ENCODE peak calls at places on chromosomes 12 and 14, in nine cellular contexts. T is PC-9, I is GM23248, A is hepatocyte, Q is OCI-LY7, C is PC-3, N is GM23338, G is HCT116, L is SK-N-SH. W is an unnamed sample.

GRCh38 chr12:45789025-45789424 is 59.5 kb downstream of the ARID2 start:
- DNase-seq in G (no peak), L (peak; percentile 6), C (no peak), Q (peak; percentile 10), A (peak; percentile 16), T (no peak), I (peak; percentile 91), N (no peak), W (peak; percentile 74)

GRCh38 chr14:19917243-19917642 is 3.2 kb upstream of the OR4K5 start:
- DNase-seq in Q (no peak), T (no peak), G (no peak), A (no peak), N (no peak), L (no peak), I (no peak), C (no peak), W (no peak)

GRCh38 chr14:101715209-101716076 is 46.1 kb upstream of the PPP2R5C start:
- DNase-seq in G (no peak), I (no peak), T (no peak), L (no peak), C (no peak), N (no peak), Q (no peak), A (no peak), W (no peak)

GRCh38 chr12:3313655-3314305 is 177.2 kb upstream of the PRMT8 start:
- DNase-seq in C (peak; percentile 52), G (no peak), T (peak; percentile 19), N (peak; percentile 63), Q (peak; percentile 40), L (peak; percentile 64), I (peak; percentile 59), A (no peak), W (peak; percentile 74)

GRCh38 chr14:24436355-24437019 is 6.1 kb downstream of the SDR39U1 start:
- DNase-seq in N (peak; percentile 77), T (peak; percentile 36), G (peak; percentile 50), A (peak; percentile 74), Q (peak; percentile 76), I (peak; percentile 90), L (peak; percentile 83), C (peak; percentile 87), W (peak; percentile 89)

GRCh38 chr12:123723011-123723410 is 10.9 kb downstream of the ATP6V0A2 start:
- DNase-seq in N (no peak), A (no peak), T (no peak), L (no peak), I (no peak), G (no peak), C (no peak), Q (no peak), W (no peak)

GRCh38 chr12:76026643-76027063 is 4.9 kb downstream of the PHLDA1 start:
- DNase-seq in G (no peak), T (no peak), Q (no peak), L (no peak), A (no peak), C (peak; percentile 50), I (peak; percentile 26), N (no peak), W (peak; percentile 50)

GRCh38 chr12:119826661-119827435 is 50.3 kb downstream of the CIT start:
- DNase-seq in A (no peak), L (no peak), I (no peak), N (no peak), C (no peak), Q (no peak), G (no peak), T (no peak), W (no peak)

GRCh38 chr12:121576851-121577391 is 3.9 kb downstream of the KDM2B start:
- DNase-seq in G (no peak), Q (no peak), A (no peak), T (peak; percentile 42), I (peak; percentile 91), N (peak; percentile 92), L (no peak), C (peak; percentile 89), W (no peak)

GRCh38 chr14:106842687-106843086 is 1316.3 kb downstream of the TMEM121 start:
- DNase-seq in I (no peak), C (peak; percentile 34), T (no peak), N (no peak), A (no peak), G (no peak), L (peak; percentile 54), Q (peak; percentile 10), W (no peak)

GRCh38 chr12:21073822-21074460 is 57.1 kb upstream of the SLCO1B1 start:
- DNase-seq in G (peak; percentile 93), I (peak; percentile 46), A (no peak), C (peak; percentile 32), L (no peak), Q (no peak), N (peak; percentile 5), T (peak; percentile 67), W (no peak)

GRCh38 chr14:104252256-104253215 is 114.1 kb downstream of the KIF26A start:
- DNase-seq in G (no peak), T (no peak), Q (no peak), A (no peak), L (no peak), N (no peak), I (no peak), C (no peak), W (no peak)

GRCh38 chr12:4960547-4960946 is 50.8 kb downstream of the KCNA1 start:
- DNase-seq in G (no peak), T (no peak), Q (no peak), C (no peak), L (no peak), I (no peak), A (no peak), N (no peak), W (no peak)

GRCh38 chr14:90426663-90427062 is 29.8 kb downstream of the CALM1 start:
- DNase-seq in T (no peak), N (no peak), C (no peak), Q (no peak), I (peak; percentile 20), L (peak; percentile 60), G (no peak), A (no peak), W (no peak)

GRCh38 chr12:85058339-85058738 is 22.2 kb downstream of the LRRIQ1 start:
- DNase-seq in N (no peak), G (no peak), Q (no peak), A (no peak), T (no peak), C (no peak), I (no peak), L (no peak), W (peak; percentile 45)

GRCh38 chr12:91023326-91024004 is 18.7 kb upstream of the EPYC start:
- DNase-seq in Q (no peak), C (peak; percentile 81), I (peak; percentile 82), N (no peak), A (no peak), T (no peak), L (no peak), G (no peak), W (no peak)

GRCh38 chr12:70756118-70756517 is 118.9 kb upstream of the PTPRB start:
- DNase-seq in Q (no peak), A (peak; percentile 70), L (no peak), I (peak; percentile 77), N (no peak), C (peak; percentile 92), T (no peak), G (no peak), W (no peak)

GRCh38 chr14:100644383-100644782 is 57.2 kb upstream of the BEGAIN start:
- DNase-seq in I (no peak), G (no peak), C (no peak), N (no peak), T (no peak), A (no peak), L (peak; percentile 57), Q (no peak), W (no peak)

GRCh38 chr12:22667122-22667521 is 42.2 kb downstream of the ETNK1 start:
- DNase-seq in L (no peak), G (no peak), A (no peak), Q (no peak), I (no peak), C (no peak), N (no peak), T (no peak), W (no peak)

GRCh38 chr14:70714055-70714550 is 72.4 kb downstream of the TTC9 start:
- DNase-seq in N (peak; percentile 89), Q (peak; percentile 79), C (peak; percentile 73), A (peak; percentile 79), T (peak; percentile 41), L (peak; percentile 50), I (peak; percentile 69), G (peak; percentile 54), W (peak; percentile 87)
- H3K4me2 ChIP-seq in N (no peak overlapping the region), Q (peak overlapping the region; percentile 32), C (peak overlapping the region; percentile 13), A (no peak overlapping the region), T (peak overlapping the region; percentile 20), L (no peak overlapping the region), I (no peak overlapping the region), G (peak overlapping the region; percentile 22), W (no peak overlapping the region)

GRCh38 chr12:101982307-101982706 is 79.5 kb downstream of the WASHC3 start:
- DNase-seq in I (no peak), G (no peak), T (no peak), N (no peak), L (no peak), C (no peak), Q (no peak), A (no peak), W (no peak)

GRCh38 chr12:101981868-101982267 is 79.9 kb downstream of the WASHC3 start:
- DNase-seq in C (no peak), G (no peak), I (no peak), L (no peak), N (no peak), A (no peak), Q (no peak), T (no peak), W (no peak)
- H3K9me2 ChIP-seq in C (no peaks in the 10 kb centered on the region), G (no peaks in the 10 kb centered on the region), I (no peaks in the 10 kb centered on the region), L (no peaks in the 10 kb centered on the region), N (no peaks in the 10 kb centered on the region), A (no peaks in the 10 kb centered on the region), Q (no peaks in the 10 kb centered on the region), T (no peaks in the 10 kb centered on the region), W (no peaks in the 10 kb centered on the region)

DNA sequence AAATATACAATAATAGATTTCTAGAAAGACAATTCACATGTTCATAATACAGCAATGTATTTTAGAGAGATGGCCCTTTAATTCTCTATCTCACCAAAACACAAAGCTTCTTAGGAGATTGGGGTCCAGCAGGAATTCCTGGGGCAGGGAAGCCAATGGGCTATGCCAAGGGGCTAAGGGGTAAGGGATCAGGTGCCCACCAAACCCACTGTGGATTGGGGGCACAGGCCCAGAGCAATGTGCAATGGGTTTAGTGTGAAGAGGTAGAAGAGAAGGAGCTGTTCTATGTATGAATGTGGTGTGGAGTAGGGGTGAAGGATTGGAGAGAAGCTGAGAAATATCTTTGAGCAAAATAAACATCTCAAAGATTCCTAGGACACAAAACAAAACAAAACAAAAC is 2.6 kb downstream of the HOXC13 start:
- DNase-seq in N (no peak), T (no peak), L (no peak), C (no peak), I (no peak), A (no peak), G (no peak), Q (no peak), W (no peak)
- H3K4me2 ChIP-seq in N (no peak overlapping the region), T (peak overlapping the region; percentile 81), L (no peak overlapping the region), C (peak overlapping the region; percentile 89), I (no peak overlapping the region), A (no peak overlapping the region), G (no peak overlapping the region), Q (no peak overlapping the region), W (no peak overlapping the region)

DNA sequence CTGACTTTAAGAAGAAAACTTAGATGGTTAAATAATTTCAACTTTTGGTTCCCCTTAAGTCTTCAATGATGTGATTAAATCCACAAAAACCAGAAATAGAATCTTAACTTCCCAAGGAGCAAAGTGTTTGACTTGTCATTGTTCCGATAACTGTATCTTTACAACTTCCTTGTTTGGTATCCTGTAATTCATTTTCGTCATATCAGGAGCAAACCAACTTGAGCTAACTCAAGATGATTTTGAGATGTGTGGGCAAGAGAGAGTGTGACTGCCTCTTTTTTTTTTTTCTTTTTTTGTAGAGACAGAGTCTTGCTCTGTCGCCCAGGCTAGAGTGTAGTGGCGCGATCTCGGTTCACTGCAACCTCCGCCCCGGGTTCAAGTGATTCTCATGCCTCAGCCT is 25.3 kb downstream of the DRAM1 start:
- DNase-seq in T (no peak), I (no peak), A (no peak), G (no peak), N (no peak), L (no peak), C (no peak), Q (no peak), W (no peak)
- H3K9me2 ChIP-seq in T (no peaks in the 10 kb centered on the region), I (no peaks in the 10 kb centered on the region), A (no peaks in the 10 kb centered on the region), G (no peaks in the 10 kb centered on the region), N (no peaks in the 10 kb centered on the region), L (no peaks in the 10 kb centered on the region), C (no peaks in the 10 kb centered on the region), Q (no peaks in the 10 kb centered on the region), W (no peaks in the 10 kb centered on the region)

W was measured in Karpas-422.